ENCODE peak calls at places on chromosomes 7 and 10, in seven cellular contexts. One of them, this sample, is unnamed.

GRCh38 chr10:110560012-110560411 is 7.5 kb upstream of the SMC3 start:
- DNase-seq in MM.1S: no peak
- DNase-seq in kidney: no peak
- DNase-seq in neural progenitor cell: no peak
- DNase-seq in left ventricle myocardium inferior: no peak
- DNase-seq in fibroblast of lung: no peak
- DNase-seq in prostate gland: no peak
- DNase-seq in this sample: no peak

GRCh38 chr10:133465191-133465949 is 11.6 kb downstream of the SCART1 start:
- DNase-seq in MM.1S: no peak
- DNase-seq in kidney: no peak
- DNase-seq in neural progenitor cell: no peak
- DNase-seq in left ventricle myocardium inferior: no peak
- DNase-seq in fibroblast of lung: no peak
- DNase-seq in prostate gland: no peak
- DNase-seq in this sample: no peak

GRCh38 chr10:11351801-11352200 is 259.6 kb downstream of the USP6NL start:
- DNase-seq in MM.1S: no peak
- DNase-seq in kidney: no peak
- DNase-seq in neural progenitor cell: no peak
- DNase-seq in left ventricle myocardium inferior: no peak
- DNase-seq in fibroblast of lung: no peak
- DNase-seq in prostate gland: no peak
- DNase-seq in this sample: no peak

GRCh38 chr10:80630324-80630723 is 92.6 kb downstream of the SH2D4B start:
- DNase-seq in MM.1S: no peak
- DNase-seq in kidney: no peak
- DNase-seq in neural progenitor cell: no peak
- DNase-seq in left ventricle myocardium inferior: no peak
- DNase-seq in fibroblast of lung: no peak
- DNase-seq in prostate gland: no peak
- DNase-seq in this sample: no peak

GRCh38 chr10:1117651-1118050 is 61.5 kb downstream of the WDR37 start:
- DNase-seq in MM.1S: no peak
- DNase-seq in kidney: no peak
- DNase-seq in neural progenitor cell: no peak
- DNase-seq in left ventricle myocardium inferior: no peak
- DNase-seq in fibroblast of lung: no peak
- DNase-seq in prostate gland: no peak
- DNase-seq in this sample: no peak

GRCh38 chr10:73398024-73398423 is 15.8 kb downstream of the ANXA7 start:
- DNase-seq in MM.1S: no peak
- DNase-seq in kidney: no peak
- DNase-seq in neural progenitor cell: no peak
- DNase-seq in left ventricle myocardium inferior: no peak
- DNase-seq in fibroblast of lung: no peak
- DNase-seq in prostate gland: no peak
- DNase-seq in this sample: no peak

GRCh38 chr7:98996162-98996552 is 117.8 kb downstream of the TRRAP start:
- DNase-seq in MM.1S: no peak
- DNase-seq in kidney: no peak
- DNase-seq in neural progenitor cell: no peak
- DNase-seq in left ventricle myocardium inferior: no peak
- DNase-seq in fibroblast of lung: no peak
- DNase-seq in prostate gland: no peak
- DNase-seq in this sample: no peak

GRCh38 chr10:72008096-72008933 is 44.1 kb downstream of the CHST3 start:
- DNase-seq in MM.1S: no peak
- DNase-seq in kidney: no peak
- DNase-seq in neural progenitor cell: no peak
- DNase-seq in left ventricle myocardium inferior: no peak
- DNase-seq in fibroblast of lung: no peak
- DNase-seq in prostate gland: peak
- DNase-seq in this sample: no peak

GRCh38 chr7:135283959-135284638 is 50.5 kb downstream of the STRA8 start:
- DNase-seq in MM.1S: no peak
- DNase-seq in kidney: no peak
- DNase-seq in neural progenitor cell: no peak
- DNase-seq in left ventricle myocardium inferior: no peak
- DNase-seq in fibroblast of lung: no peak
- DNase-seq in prostate gland: no peak
- DNase-seq in this sample: no peak

GRCh38 chr10:1358860-1359598 is 302.8 kb downstream of the WDR37 start:
- DNase-seq in MM.1S: no peak
- DNase-seq in kidney: no peak
- DNase-seq in neural progenitor cell: no peak
- DNase-seq in left ventricle myocardium inferior: no peak
- DNase-seq in fibroblast of lung: no peak
- DNase-seq in prostate gland: no peak
- DNase-seq in this sample: no peak

GRCh38 chr7:112572669-112573301 is 92.0 kb downstream of the LSMEM1 start:
- DNase-seq in MM.1S: no peak
- DNase-seq in kidney: no peak
- DNase-seq in neural progenitor cell: no peak
- DNase-seq in left ventricle myocardium inferior: no peak
- DNase-seq in fibroblast of lung: no peak
- DNase-seq in prostate gland: peak
- DNase-seq in this sample: no peak

GRCh38 chr10:75969031-75969430 is 537.6 kb downstream of the LRMDA start:
- DNase-seq in MM.1S: no peak
- DNase-seq in kidney: no peak
- DNase-seq in neural progenitor cell: no peak
- DNase-seq in left ventricle myocardium inferior: no peak
- DNase-seq in fibroblast of lung: no peak
- DNase-seq in prostate gland: no peak
- DNase-seq in this sample: no peak

GRCh38 chr10:126917975-126918908 is 13.0 kb downstream of the DOCK1 start:
- DNase-seq in MM.1S: no peak
- DNase-seq in kidney: peak
- DNase-seq in neural progenitor cell: peak
- DNase-seq in left ventricle myocardium inferior: no peak
- DNase-seq in fibroblast of lung: no peak
- DNase-seq in prostate gland: no peak
- DNase-seq in this sample: no peak

GRCh38 chr7:17900464-17900863 is 39.8 kb downstream of the SNX13 start:
- DNase-seq in MM.1S: no peak
- DNase-seq in kidney: no peak
- DNase-seq in neural progenitor cell: no peak
- DNase-seq in left ventricle myocardium inferior: no peak
- DNase-seq in fibroblast of lung: no peak
- DNase-seq in prostate gland: no peak
- DNase-seq in this sample: no peak

GRCh38 chr7:5282464-5283316 is at the start of gene SLC29A4:
- DNase-seq in MM.1S: no peak
- DNase-seq in kidney: no peak
- DNase-seq in neural progenitor cell: peak
- DNase-seq in left ventricle myocardium inferior: peak
- DNase-seq in fibroblast of lung: no peak
- DNase-seq in prostate gland: peak
- DNase-seq in this sample: no peak

GRCh38 chr7:158723266-158723665 is 18.7 kb upstream of the NCAPG2 start:
- DNase-seq in MM.1S: no peak
- DNase-seq in kidney: no peak
- DNase-seq in neural progenitor cell: no peak
- DNase-seq in left ventricle myocardium inferior: no peak
- DNase-seq in fibroblast of lung: no peak
- DNase-seq in prostate gland: no peak
- DNase-seq in this sample: no peak

GRCh38 chr10:125441151-125441550 is 241.8 kb downstream of the TEX36 start:
- DNase-seq in MM.1S: no peak
- DNase-seq in kidney: no peak
- DNase-seq in neural progenitor cell: no peak
- DNase-seq in left ventricle myocardium inferior: no peak
- DNase-seq in fibroblast of lung: peak
- DNase-seq in prostate gland: no peak
- DNase-seq in this sample: no peak

GRCh38 chr7:43278088-43278644 is 165.7 kb downstream of the HECW1 start:
- DNase-seq in MM.1S: no peak
- DNase-seq in kidney: no peak
- DNase-seq in neural progenitor cell: no peak
- DNase-seq in left ventricle myocardium inferior: no peak
- DNase-seq in fibroblast of lung: peak
- DNase-seq in prostate gland: no peak
- DNase-seq in this sample: no peak

DNA sequence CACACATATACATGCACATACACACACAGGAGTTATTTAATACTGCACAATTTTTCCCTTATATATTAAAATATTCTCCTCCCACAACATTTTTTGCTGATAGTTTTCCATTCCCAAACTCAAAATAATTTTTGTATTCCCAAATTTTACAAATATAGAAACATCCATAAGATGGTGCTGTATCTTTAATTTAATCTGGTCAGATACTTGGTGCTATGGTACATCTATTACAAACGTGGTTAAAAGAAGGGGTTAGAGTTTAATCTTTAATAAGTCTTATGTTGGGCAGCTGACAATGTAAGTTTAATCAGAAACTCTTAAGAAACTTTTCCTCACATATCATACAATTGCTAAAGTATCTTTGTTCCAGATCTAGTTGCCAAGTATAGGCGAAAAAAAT is 10.2 kb upstream of the CADPS2 start:
- DNase-seq in MM.1S: no peak
- DNase-seq in kidney: no peak
- DNase-seq in neural progenitor cell: no peak
- DNase-seq in left ventricle myocardium inferior: no peak
- DNase-seq in fibroblast of lung: no peak
- DNase-seq in prostate gland: no peak
- DNase-seq in this sample: no peak
- H3K27ac ChIP-seq in MM.1S: no peak
- H3K27ac ChIP-seq in kidney: no peak
- H3K27ac ChIP-seq in neural progenitor cell: no peak
- H3K27ac ChIP-seq in left ventricle myocardium inferior: no peak
- H3K27ac ChIP-seq in fibroblast of lung: no peak
- H3K27ac ChIP-seq in prostate gland: no peak
- H3K27ac ChIP-seq in this sample: no peak

DNA sequence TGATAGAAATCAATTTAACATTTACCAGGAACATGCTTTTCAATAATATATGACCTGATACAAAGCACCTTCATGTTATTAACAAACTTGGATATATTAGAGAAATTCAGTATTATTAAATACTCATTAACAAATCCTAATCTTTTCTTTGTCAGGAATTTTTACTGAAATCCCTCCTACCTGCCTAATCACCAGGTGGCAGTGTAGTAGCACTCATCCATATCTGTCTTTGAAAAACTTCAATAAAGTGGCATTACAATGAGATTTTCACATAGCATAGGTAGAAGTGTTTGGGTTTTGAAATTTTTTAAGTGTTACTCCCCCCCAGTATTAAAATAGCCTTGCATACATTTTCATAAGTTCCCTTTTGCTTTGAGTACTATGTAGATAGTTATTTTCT is 1246.6 kb upstream of the LRRN3 start:
- DNase-seq in MM.1S: peak
- DNase-seq in kidney: no peak
- DNase-seq in neural progenitor cell: peak
- DNase-seq in left ventricle myocardium inferior: no peak
- DNase-seq in fibroblast of lung: peak
- DNase-seq in prostate gland: no peak
- DNase-seq in this sample: no peak
- TF ChIP-seq CTCF in MM.1S: peak
- TF ChIP-seq CTCF in kidney: peak
- TF ChIP-seq CTCF in neural progenitor cell: peak
- TF ChIP-seq CTCF in left ventricle myocardium inferior: peak
- TF ChIP-seq CTCF in fibroblast of lung: peak
- TF ChIP-seq CTCF in prostate gland: no peak
- TF ChIP-seq CTCF in this sample: no peak

GRCh38 chr7:30264052-30264451 is 20.3 kb upstream of the ZNRF2 start:
- DNase-seq in MM.1S: no peak
- DNase-seq in kidney: no peak
- DNase-seq in neural progenitor cell: no peak
- DNase-seq in left ventricle myocardium inferior: no peak
- DNase-seq in fibroblast of lung: no peak
- DNase-seq in prostate gland: no peak
- DNase-seq in this sample: no peak
- H3K4me3 ChIP-seq in MM.1S: no peak
- H3K4me3 ChIP-seq in kidney: no peak
- H3K4me3 ChIP-seq in neural progenitor cell: no peak
- H3K4me3 ChIP-seq in left ventricle myocardium inferior: no peak
- H3K4me3 ChIP-seq in fibroblast of lung: no peak
- H3K4me3 ChIP-seq in prostate gland: no peak
- H3K4me3 ChIP-seq in this sample: no peak

GRCh38 chr10:97573021-97573420 is 442 bp downstream of the ANKRD2 start:
- DNase-seq in MM.1S: no peak
- DNase-seq in kidney: no peak
- DNase-seq in neural progenitor cell: no peak
- DNase-seq in left ventricle myocardium inferior: peak
- DNase-seq in fibroblast of lung: peak
- DNase-seq in prostate gland: no peak
- DNase-seq in this sample: no peak

GRCh38 chr10:97573672-97574071 is 1.1 kb downstream of the ANKRD2 start:
- DNase-seq in MM.1S: no peak
- DNase-seq in kidney: no peak
- DNase-seq in neural progenitor cell: no peak
- DNase-seq in left ventricle myocardium inferior: no peak
- DNase-seq in fibroblast of lung: no peak
- DNase-seq in prostate gland: no peak
- DNase-seq in this sample: no peak

GRCh38 chr10:97572214-97572989 is at the start of gene ANKRD2:
- DNase-seq in MM.1S: peak
- DNase-seq in kidney: peak
- DNase-seq in neural progenitor cell: peak
- DNase-seq in left ventricle myocardium inferior: peak
- DNase-seq in fibroblast of lung: peak
- DNase-seq in prostate gland: peak
- DNase-seq in this sample: peak

GRCh38 chr10:97575101-97575668 is 2.6 kb downstream of the ANKRD2 start:
- DNase-seq in MM.1S: no peak
- DNase-seq in kidney: no peak
- DNase-seq in neural progenitor cell: no peak
- DNase-seq in left ventricle myocardium inferior: peak
- DNase-seq in fibroblast of lung: no peak
- DNase-seq in prostate gland: no peak
- DNase-seq in this sample: no peak

GRCh38 chr10:97574374-97575100 is 2.0 kb downstream of the ANKRD2 start:
- DNase-seq in MM.1S: no peak
- DNase-seq in kidney: peak
- DNase-seq in neural progenitor cell: no peak
- DNase-seq in left ventricle myocardium inferior: peak
- DNase-seq in fibroblast of lung: peak
- DNase-seq in prostate gland: peak
- DNase-seq in this sample: peak
- H3K27ac ChIP-seq in MM.1S: no peak
- H3K27ac ChIP-seq in kidney: peak
- H3K27ac ChIP-seq in neural progenitor cell: no peak
- H3K27ac ChIP-seq in left ventricle myocardium inferior: peak
- H3K27ac ChIP-seq in fibroblast of lung: no peak
- H3K27ac ChIP-seq in prostate gland: peak
- H3K27ac ChIP-seq in this sample: peak